ENCODE peak calls at places on chromosomes 6 and 20, in six cellular contexts. L is sigmoid colon, T is heart right ventricle, J is thoracic aorta, X is GM23338, Z is stomach. I is an unnamed sample. For H3K4me1, the result is how much of the 10 kb centered on the place peaks cover.

GRCh38 chr6:36735110-36735971 is 37.7 kb downstream of the RAB44 start:
- DNase-seq in L (peak), J (peak), X (peak), T (peak), Z (peak), I (no peak)

GRCh38 chr6:81130969-81131368 is 621.5 kb downstream of the TENT5A start:
- DNase-seq in X (peak), L (no peak), Z (no peak), J (no peak), T (no peak), I (no peak)

GRCh38 chr20:31570735-31571617 is 34.1 kb upstream of the ID1 start:
- DNase-seq in J (no peak), X (no peak), L (peak), Z (no peak), T (no peak), I (peak)

GRCh38 chr6:163814494-163815364 is 400.2 kb downstream of the QKI start:
- DNase-seq in L (no peak), T (no peak), Z (no peak), X (no peak), J (no peak), I (peak)

GRCh38 chr6:107493158-107494057 is 3.5 kb downstream of the SOBP start:
- DNase-seq in J (no peak), L (no peak), X (peak), Z (peak), T (peak), I (no peak)

GRCh38 chr20:21027569-21027968 is 78.6 kb downstream of the LINC00237 start:
- DNase-seq in J (no peak), X (peak), T (no peak), L (no peak), Z (no peak), I (peak)

GRCh38 chr6:22152871-22153270 is 144.0 kb downstream of the PRL start:
- DNase-seq in T (no peak), J (no peak), X (no peak), L (no peak), Z (no peak), I (no peak)

GRCh38 chr6:132131777-132132176 is 180.6 kb upstream of the CCN2 start:
- DNase-seq in T (peak), L (no peak), J (peak), Z (no peak), X (peak), I (peak)

GRCh38 chr6:29995346-29995777 is 53.0 kb downstream of the HLA-A start:
- DNase-seq in X (no peak), T (no peak), L (no peak), Z (no peak), J (no peak), I (no peak)

GRCh38 chr6:64737418-64737817 is 969.6 kb downstream of the EYS start:
- DNase-seq in L (no peak), X (no peak), T (no peak), Z (no peak), J (no peak), I (no peak)

GRCh38 chr6:52285174-52286068 is 879 bp upstream of the MCM3 start:
- DNase-seq in Z (no peak), T (no peak), J (no peak), X (peak), L (no peak), I (no peak)

GRCh38 chr20:50554694-50555579 is 44.8 kb downstream of the PTPN1 start:
- DNase-seq in X (no peak), Z (no peak), L (no peak), J (no peak), T (no peak), I (no peak)

GRCh38 chr6:154578004-154578559 is 67.6 kb upstream of the CNKSR3 start:
- DNase-seq in Z (no peak), J (no peak), T (no peak), X (no peak), L (no peak), I (no peak)

GRCh38 chr6:134642217-134642616 is 307.7 kb downstream of the ALDH8A1 start:
- DNase-seq in J (no peak), Z (no peak), X (no peak), T (no peak), L (no peak), I (no peak)

GRCh38 chr6:134640975-134641429 is 308.9 kb downstream of the ALDH8A1 start:
- DNase-seq in X (peak), Z (peak), T (peak), L (peak), J (peak), I (peak)

GRCh38 chr6:134642819-134643218 is 307.1 kb downstream of the ALDH8A1 start:
- DNase-seq in J (no peak), L (no peak), T (no peak), Z (no peak), X (no peak), I (no peak)

GRCh38 chr6:134637847-134638438 is 312.0 kb downstream of the ALDH8A1 start:
- DNase-seq in J (no peak), Z (no peak), L (no peak), T (no peak), X (peak), I (no peak)

GRCh38 chr6:134640229-134640628 is 309.7 kb downstream of the ALDH8A1 start:
- DNase-seq in J (no peak), T (no peak), L (no peak), X (no peak), Z (no peak), I (no peak)
- H3K27ac ChIP-seq in J (no peak), T (no peak), L (no peak), X (no peak), Z (no peak), I (no peak)

DNA sequence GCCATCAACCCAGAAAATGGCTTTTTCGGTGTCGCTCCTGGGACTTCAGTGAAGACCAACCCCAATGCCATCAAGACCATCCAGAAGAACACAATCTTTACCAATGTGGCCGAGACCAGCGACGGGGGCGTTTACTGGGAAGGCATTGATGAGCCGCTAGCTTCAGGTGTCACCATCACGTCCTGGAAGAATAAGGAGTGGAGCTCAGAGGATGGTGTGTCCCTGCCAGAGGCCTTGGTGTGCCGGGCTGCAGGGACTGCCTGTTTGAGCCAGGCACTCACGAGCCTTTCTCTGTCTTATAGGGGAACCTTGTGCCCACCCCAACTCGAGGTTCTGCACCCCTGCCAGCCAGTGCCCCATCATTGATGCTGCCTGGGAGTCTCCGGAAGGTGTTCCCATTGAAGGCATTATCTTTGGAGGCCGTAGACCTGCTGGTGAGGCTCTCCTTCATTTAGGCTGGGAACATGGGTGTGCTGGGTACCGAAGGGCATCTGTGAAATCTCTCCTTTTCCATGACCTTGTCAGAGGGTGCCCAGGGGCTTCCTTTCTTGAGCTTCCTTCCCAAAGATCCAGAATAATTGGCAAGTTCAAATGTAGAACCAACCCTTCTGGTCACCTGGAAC is 3.4 kb downstream of the PCK1 start:
- DNase-seq in X (no peak), L (no peak), T (no peak), J (no peak), Z (no peak), I (no peak)
- H3K4me3 ChIP-seq in X (no peak), L (no peak), T (no peak), J (no peak), Z (no peak), I (no peak)

DNA sequence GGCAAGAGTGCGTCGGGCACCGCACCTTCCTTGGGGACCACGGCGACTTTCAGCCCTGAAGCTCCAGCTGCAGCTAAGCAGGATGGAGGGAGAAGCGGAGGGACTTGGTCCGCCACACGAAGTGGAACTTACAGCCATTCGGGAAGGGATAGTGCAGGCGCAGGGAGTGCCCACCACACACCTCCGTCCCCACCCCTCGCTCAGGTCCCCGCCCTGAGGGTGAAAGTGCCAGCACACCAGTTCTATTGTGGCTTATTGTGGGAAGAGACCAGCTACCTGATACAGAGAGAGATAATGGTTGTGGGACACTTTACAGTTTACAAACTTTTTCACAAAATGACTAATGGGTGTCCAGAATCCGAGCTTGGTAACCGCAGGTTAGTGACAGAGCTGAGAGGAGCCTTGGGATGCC is 76.1 kb downstream of the IRF4 start:
- DNase-seq in Z (no peak), J (no peak), L (no peak), X (no peak), T (no peak), I (no peak)
- H3K4me1 ChIP-seq in Z (under half), J (under half), L (under half), X (under half), T (under half), I (under half)

GRCh38 chr20:43982016-43982415 is 67.4 kb downstream of the TOX2 start:
- DNase-seq in X (no peak), Z (no peak), T (no peak), J (no peak), L (no peak), I (no peak)
- H3K27ac ChIP-seq in X (no peak), Z (no peak), T (no peak), J (no peak), L (no peak), I (no peak)

GRCh38 chr6:113629940-113630339 is 227.2 kb upstream of the MARCKS start:
- DNase-seq in L (no peak), T (peak), Z (no peak), X (no peak), J (no peak), I (no peak)
- H3K4me3 ChIP-seq in L (no peak), T (no peak), Z (no peak), X (no peak), J (no peak), I (no peak)

GRCh38 chr6:684831-685636 is 7.9 kb downstream of the EXOC2 start:
- DNase-seq in Z (no peak), X (no peak), T (no peak), L (no peak), J (no peak), I (no peak)
- H3K4me1 ChIP-seq in Z (under half), X (half or more), T (under half), L (under half), J (under half), I (half or more)

DNA sequence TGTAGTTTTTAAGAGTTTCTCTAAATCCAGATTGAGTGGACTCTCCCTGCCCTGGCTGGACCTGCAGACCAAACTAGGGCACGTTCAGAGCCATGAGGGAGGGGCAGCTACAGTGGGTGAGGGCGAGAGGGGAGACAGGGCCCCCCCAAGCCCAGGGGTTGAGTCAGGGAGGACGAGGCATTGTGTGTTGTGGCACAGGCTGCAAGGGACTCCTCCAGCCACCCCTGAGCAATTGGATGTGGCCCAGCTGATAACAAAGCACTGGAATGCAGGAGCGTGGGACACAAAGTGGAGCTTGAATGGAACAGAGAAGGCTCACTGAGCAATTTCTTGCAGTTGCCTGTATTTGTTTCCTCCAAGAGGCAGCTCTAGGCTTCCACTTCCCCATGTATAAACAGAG is 43.5 kb upstream of the MYL9 start:
- DNase-seq in J (no peak), L (peak), X (no peak), T (peak), Z (peak), I (peak)
- H3K27ac ChIP-seq in J (peak), L (peak), X (no peak), T (peak), Z (peak), I (peak)

GRCh38 chr6:32427218-32427617 is 12.5 kb upstream of the HLA-DRA start:
- DNase-seq in Z (no peak), T (peak), L (no peak), X (no peak), J (no peak), I (no peak)
- H3K4me3 ChIP-seq in Z (no peak), T (no peak), L (no peak), X (no peak), J (no peak), I (no peak)